ENCODE peak calls at places on chromosomes 7 and 10, in nine cellular contexts. C, E, I, H, S, X, P, D and J are unnamed samples.

GRCh38 chr7:158740657-158741293 is 36.2 kb upstream of the NCAPG2 start:
- DNase-seq in X (peak), D (no peak), S (no peak), E (no peak), C (no peak), P (peak), H (no peak), I (peak), J (no peak)

GRCh38 chr7:78448915-78449314 is 650.3 kb downstream of the PHTF2 start:
- DNase-seq in S (no peak), C (no peak), E (no peak), X (no peak), D (no peak), H (no peak), I (no peak), P (no peak), J (no peak)

GRCh38 chr7:44283381-44284211 is 41.8 kb downstream of the CAMK2B start:
- DNase-seq in P (no peak), S (no peak), E (no peak), X (no peak), I (peak), D (no peak), H (no peak), C (peak), J (peak)

GRCh38 chr7:91126762-91127161 is 137.5 kb upstream of the FZD1 start:
- DNase-seq in C (no peak), X (no peak), I (no peak), P (no peak), E (no peak), H (no peak), D (no peak), S (no peak), J (no peak)

GRCh38 chr10:93703841-93704240 is 1.4 kb upstream of the FRA10AC1 start:
- DNase-seq in S (no peak), D (no peak), E (no peak), C (no peak), P (no peak), H (no peak), I (no peak), X (no peak), J (no peak)

GRCh38 chr10:78319371-78319770 is 285.7 kb downstream of the RPS24 start:
- DNase-seq in D (no peak), C (no peak), S (no peak), H (no peak), I (peak), X (no peak), E (no peak), P (no peak), J (no peak)

GRCh38 chr10:62614389-62615157 is 189.9 kb upstream of the ADO start:
- DNase-seq in D (no peak), S (no peak), E (peak), X (peak), I (no peak), C (peak), P (peak), H (no peak), J (no peak)

GRCh38 chr10:131650771-131651673 is 249.8 kb upstream of the PPP2R2D start:
- DNase-seq in P (no peak), I (peak), S (no peak), D (no peak), H (no peak), E (no peak), C (no peak), X (no peak), J (no peak)

GRCh38 chr7:140249036-140249806 is 72.4 kb upstream of the KDM7A start:
- DNase-seq in E (no peak), H (no peak), D (no peak), X (no peak), C (no peak), P (no peak), S (no peak), I (no peak), J (no peak)

GRCh38 chr10:113126506-113127192 is 176.6 kb downstream of the TCF7L2 start:
- DNase-seq in P (peak), C (peak), S (peak), E (peak), D (peak), X (peak), I (peak), H (peak), J (peak)

GRCh38 chr7:150778738-150779301 is 21.3 kb downstream of the TMEM176B start:
- DNase-seq in P (peak), H (peak), S (peak), I (no peak), X (peak), C (peak), E (peak), D (peak), J (peak)

GRCh38 chr10:87095241-87095945 is 387 bp downstream of the SHLD2 start:
- DNase-seq in I (peak), E (peak), C (peak), P (peak), H (peak), D (no peak), X (peak), S (no peak), J (no peak)

GRCh38 chr10:81600185-81600584 is 274.8 kb upstream of the NRG3 start:
- DNase-seq in S (no peak), D (peak), H (no peak), E (no peak), P (no peak), X (peak), C (no peak), I (no peak), J (no peak)

GRCh38 chr7:139658919-139659675 is 118.7 kb downstream of the HIPK2 start:
- DNase-seq in H (no peak), P (no peak), E (no peak), C (no peak), S (no peak), I (no peak), D (no peak), X (no peak), J (no peak)

GRCh38 chr10:132498562-132499366 is 38.8 kb upstream of the INPP5A start:
- DNase-seq in E (no peak), I (no peak), X (no peak), D (no peak), H (no peak), C (no peak), S (no peak), P (no peak), J (no peak)

GRCh38 chr7:54888067-54888735 is 129.2 kb upstream of the SEC61G start:
- DNase-seq in E (no peak), D (no peak), H (no peak), C (no peak), I (no peak), X (no peak), S (peak), P (peak), J (peak)

GRCh38 chr10:97427571-97428179 is 1.7 kb downstream of the PGAM1 start:
- DNase-seq in X (peak), P (no peak), C (peak), D (no peak), S (no peak), I (no peak), H (no peak), E (peak), J (peak)

GRCh38 chr10:73974309-73974946 is 23.5 kb upstream of the VCL start:
- DNase-seq in C (no peak), I (no peak), S (no peak), E (no peak), D (no peak), H (no peak), X (no peak), P (no peak), J (no peak)

GRCh38 chr10:101080933-101081546 is 19.3 kb downstream of the KAZALD1 start:
- DNase-seq in C (no peak), P (peak), X (peak), S (no peak), E (peak), H (no peak), D (no peak), I (no peak), J (no peak)

GRCh38 chr7:74501298-74501697 is 47.6 kb downstream of the GTF2IRD1 start:
- DNase-seq in E (no peak), H (no peak), S (no peak), I (no peak), C (no peak), X (peak), P (no peak), D (no peak), J (no peak)

GRCh38 chr10:124522903-124523260 is 61.3 kb downstream of the LHPP start:
- DNase-seq in E (no peak), X (no peak), C (no peak), H (no peak), D (no peak), I (no peak), S (peak), P (no peak), J (no peak)

GRCh38 chr10:81127931-81128330 is 590.2 kb downstream of the SH2D4B start:
- DNase-seq in I (no peak), E (no peak), S (no peak), H (no peak), C (no peak), D (no peak), P (no peak), X (no peak), J (no peak)

GRCh38 chr7:3092468-3092867 is 48.8 kb upstream of the CARD11 start:
- DNase-seq in S (no peak), E (peak), X (no peak), D (no peak), I (no peak), H (peak), P (no peak), C (peak), J (no peak)

GRCh38 chr10:12631787-12632562 is 282.6 kb downstream of the CAMK1D start:
- DNase-seq in E (no peak), D (no peak), S (peak), X (no peak), P (no peak), C (no peak), H (no peak), I (peak), J (no peak)